ENCODE peak calls at places on chromosome 3, in nine cellular contexts. One of them, this sample, is unnamed.

GRCh38 chr3:102512734-102513518 is 78.1 kb downstream of the ZPLD1 start:
- DNase-seq in suprapubic skin: no peak
- DNase-seq in GM23338: no peak
- DNase-seq in GM12892: no peak
- DNase-seq in K562: no peak
- DNase-seq in prostate gland: no peak
- DNase-seq in transverse colon: no peak
- DNase-seq in vagina: no peak
- DNase-seq in HepG2: no peak
- DNase-seq in this sample: no peak

GRCh38 chr3:72157782-72158638 is 373.1 kb upstream of the PROK2 start:
- DNase-seq in suprapubic skin: no peak
- DNase-seq in GM23338: no peak
- DNase-seq in GM12892: no peak
- DNase-seq in K562: no peak
- DNase-seq in prostate gland: no peak
- DNase-seq in transverse colon: no peak
- DNase-seq in vagina: no peak
- DNase-seq in HepG2: no peak
- DNase-seq in this sample: no peak

GRCh38 chr3:18189651-18190050 is 235.5 kb downstream of the SATB1 start:
- DNase-seq in suprapubic skin: no peak
- DNase-seq in GM23338: no peak
- DNase-seq in GM12892: no peak
- DNase-seq in K562: no peak
- DNase-seq in prostate gland: no peak
- DNase-seq in transverse colon: no peak
- DNase-seq in vagina: no peak
- DNase-seq in HepG2: no peak
- DNase-seq in this sample: no peak

GRCh38 chr3:149536429-149536828 is 61.9 kb downstream of the TM4SF4 start:
- DNase-seq in suprapubic skin: peak
- DNase-seq in GM23338: peak
- DNase-seq in GM12892: no peak
- DNase-seq in K562: no peak
- DNase-seq in prostate gland: no peak
- DNase-seq in transverse colon: peak
- DNase-seq in vagina: no peak
- DNase-seq in HepG2: no peak
- DNase-seq in this sample: no peak

GRCh38 chr3:94098487-94098886 is 35.6 kb downstream of the NSUN3 start:
- DNase-seq in suprapubic skin: no peak
- DNase-seq in GM23338: no peak
- DNase-seq in GM12892: no peak
- DNase-seq in K562: no peak
- DNase-seq in prostate gland: no peak
- DNase-seq in transverse colon: no peak
- DNase-seq in vagina: no peak
- DNase-seq in HepG2: no peak
- DNase-seq in this sample: no peak

GRCh38 chr3:115321396-115321795 is 174.3 kb upstream of the ZBTB20 start:
- DNase-seq in suprapubic skin: no peak
- DNase-seq in GM23338: no peak
- DNase-seq in GM12892: no peak
- DNase-seq in K562: no peak
- DNase-seq in prostate gland: no peak
- DNase-seq in transverse colon: no peak
- DNase-seq in vagina: no peak
- DNase-seq in HepG2: no peak
- DNase-seq in this sample: no peak

GRCh38 chr3:52454235-52454937 is 545 bp upstream of the TNNC1 start:
- DNase-seq in suprapubic skin: no peak
- DNase-seq in GM23338: no peak
- DNase-seq in GM12892: no peak
- DNase-seq in K562: no peak
- DNase-seq in prostate gland: no peak
- DNase-seq in transverse colon: no peak
- DNase-seq in vagina: no peak
- DNase-seq in HepG2: no peak
- DNase-seq in this sample: peak

GRCh38 chr3:169195672-169196071 is 467.8 kb downstream of the MECOM start:
- DNase-seq in suprapubic skin: no peak
- DNase-seq in GM23338: no peak
- DNase-seq in GM12892: no peak
- DNase-seq in K562: no peak
- DNase-seq in prostate gland: no peak
- DNase-seq in transverse colon: no peak
- DNase-seq in vagina: no peak
- DNase-seq in HepG2: no peak
- DNase-seq in this sample: no peak

GRCh38 chr3:190122198-190122771 is 1.6 kb upstream of the P3H2 start:
- DNase-seq in suprapubic skin: no peak
- DNase-seq in GM23338: peak
- DNase-seq in GM12892: no peak
- DNase-seq in K562: no peak
- DNase-seq in prostate gland: no peak
- DNase-seq in transverse colon: no peak
- DNase-seq in vagina: no peak
- DNase-seq in HepG2: no peak
- DNase-seq in this sample: no peak

GRCh38 chr3:132543016-132543739 is 53.9 kb upstream of the ACKR4 start:
- DNase-seq in suprapubic skin: no peak
- DNase-seq in GM23338: no peak
- DNase-seq in GM12892: no peak
- DNase-seq in K562: no peak
- DNase-seq in prostate gland: no peak
- DNase-seq in transverse colon: no peak
- DNase-seq in vagina: no peak
- DNase-seq in HepG2: peak
- DNase-seq in this sample: no peak

GRCh38 chr3:15350141-15350540 is 17.8 kb upstream of the SH3BP5 start:
- DNase-seq in suprapubic skin: no peak
- DNase-seq in GM23338: no peak
- DNase-seq in GM12892: no peak
- DNase-seq in K562: no peak
- DNase-seq in prostate gland: no peak
- DNase-seq in transverse colon: no peak
- DNase-seq in vagina: no peak
- DNase-seq in HepG2: no peak
- DNase-seq in this sample: no peak

GRCh38 chr3:195015021-195015420 is 255.9 kb downstream of the XXYLT1 start:
- DNase-seq in suprapubic skin: no peak
- DNase-seq in GM23338: no peak
- DNase-seq in GM12892: no peak
- DNase-seq in K562: no peak
- DNase-seq in prostate gland: no peak
- DNase-seq in transverse colon: no peak
- DNase-seq in vagina: no peak
- DNase-seq in HepG2: no peak
- DNase-seq in this sample: no peak

GRCh38 chr3:153275514-153275913 is 113.5 kb downstream of the RAP2B start:
- DNase-seq in suprapubic skin: no peak
- DNase-seq in GM23338: no peak
- DNase-seq in GM12892: no peak
- DNase-seq in K562: no peak
- DNase-seq in prostate gland: no peak
- DNase-seq in transverse colon: no peak
- DNase-seq in vagina: no peak
- DNase-seq in HepG2: no peak
- DNase-seq in this sample: no peak

GRCh38 chr3:189824629-189825312 is 193.6 kb downstream of the TP63 start:
- DNase-seq in suprapubic skin: no peak
- DNase-seq in GM23338: no peak
- DNase-seq in GM12892: no peak
- DNase-seq in K562: no peak
- DNase-seq in prostate gland: peak
- DNase-seq in transverse colon: no peak
- DNase-seq in vagina: no peak
- DNase-seq in HepG2: no peak
- DNase-seq in this sample: no peak

GRCh38 chr3:127690823-127691452 is 18.2 kb downstream of the ABTB1 start:
- DNase-seq in suprapubic skin: peak
- DNase-seq in GM23338: peak
- DNase-seq in GM12892: no peak
- DNase-seq in K562: no peak
- DNase-seq in prostate gland: no peak
- DNase-seq in transverse colon: no peak
- DNase-seq in vagina: no peak
- DNase-seq in HepG2: peak
- DNase-seq in this sample: peak

GRCh38 chr3:40805456-40805855 is 280.7 kb downstream of the ZNF621 start:
- DNase-seq in suprapubic skin: no peak
- DNase-seq in GM23338: no peak
- DNase-seq in GM12892: no peak
- DNase-seq in K562: no peak
- DNase-seq in prostate gland: no peak
- DNase-seq in transverse colon: no peak
- DNase-seq in vagina: no peak
- DNase-seq in HepG2: peak
- DNase-seq in this sample: no peak

GRCh38 chr3:182909318-182910040 is 70.9 kb downstream of the DCUN1D1 start:
- DNase-seq in suprapubic skin: no peak
- DNase-seq in GM23338: peak
- DNase-seq in GM12892: no peak
- DNase-seq in K562: peak
- DNase-seq in prostate gland: no peak
- DNase-seq in transverse colon: no peak
- DNase-seq in vagina: no peak
- DNase-seq in HepG2: no peak
- DNase-seq in this sample: no peak

GRCh38 chr3:141561426-141562034 is 74.7 kb downstream of the RASA2 start:
- DNase-seq in suprapubic skin: no peak
- DNase-seq in GM23338: peak
- DNase-seq in GM12892: no peak
- DNase-seq in K562: peak
- DNase-seq in prostate gland: peak
- DNase-seq in transverse colon: peak
- DNase-seq in vagina: no peak
- DNase-seq in HepG2: peak
- DNase-seq in this sample: no peak

GRCh38 chr3:13495921-13496723 is 16.0 kb downstream of the HDAC11 start:
- DNase-seq in suprapubic skin: peak
- DNase-seq in GM23338: peak
- DNase-seq in GM12892: no peak
- DNase-seq in K562: peak
- DNase-seq in prostate gland: peak
- DNase-seq in transverse colon: peak
- DNase-seq in vagina: no peak
- DNase-seq in HepG2: peak
- DNase-seq in this sample: peak

GRCh38 chr3:64185436-64185835 is 39.8 kb downstream of the PRICKLE2 start:
- DNase-seq in suprapubic skin: no peak
- DNase-seq in GM23338: no peak
- DNase-seq in GM12892: no peak
- DNase-seq in K562: no peak
- DNase-seq in prostate gland: no peak
- DNase-seq in transverse colon: no peak
- DNase-seq in vagina: no peak
- DNase-seq in HepG2: no peak
- DNase-seq in this sample: no peak

GRCh38 chr3:12351145-12351544 is 62.3 kb downstream of the PPARG start:
- DNase-seq in suprapubic skin: peak
- DNase-seq in GM23338: no peak
- DNase-seq in GM12892: no peak
- DNase-seq in K562: no peak
- DNase-seq in prostate gland: no peak
- DNase-seq in transverse colon: no peak
- DNase-seq in vagina: no peak
- DNase-seq in HepG2: no peak
- DNase-seq in this sample: no peak
- TF ChIP-seq POLR2AphosphoS5 in suprapubic skin: peak
- TF ChIP-seq POLR2AphosphoS5 in GM23338: no peak
- TF ChIP-seq POLR2AphosphoS5 in GM12892: no peak
- TF ChIP-seq POLR2AphosphoS5 in K562: no peak
- TF ChIP-seq POLR2AphosphoS5 in prostate gland: no peak
- TF ChIP-seq POLR2AphosphoS5 in transverse colon: peak
- TF ChIP-seq POLR2AphosphoS5 in vagina: no peak
- TF ChIP-seq POLR2AphosphoS5 in HepG2: no peak
- TF ChIP-seq POLR2AphosphoS5 in this sample: peak

DNA sequence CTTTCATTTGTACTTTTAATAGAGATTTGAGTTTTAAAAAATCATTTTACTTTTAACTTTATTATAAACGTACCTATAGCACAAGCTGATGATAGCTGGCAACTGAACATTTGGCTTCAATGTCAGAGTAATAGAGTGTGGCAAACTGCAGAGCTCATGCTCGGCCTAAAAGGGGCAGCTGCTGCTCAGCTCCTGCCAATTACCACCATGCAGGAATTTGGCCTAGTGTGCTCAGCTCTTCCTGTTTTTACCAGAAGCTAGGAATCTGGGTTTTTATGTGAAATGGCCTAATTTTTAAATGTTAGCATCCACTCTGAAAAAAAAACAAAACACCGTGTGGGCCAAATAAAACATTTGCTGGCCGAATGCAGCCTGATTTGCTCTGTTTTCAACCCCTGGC is 1.8 kb downstream of the IFT122 start:
- DNase-seq in suprapubic skin: no peak
- DNase-seq in GM23338: no peak
- DNase-seq in GM12892: no peak
- DNase-seq in K562: no peak
- DNase-seq in prostate gland: no peak
- DNase-seq in transverse colon: no peak
- DNase-seq in vagina: no peak
- DNase-seq in HepG2: no peak
- DNase-seq in this sample: no peak
- TF ChIP-seq POLR2AphosphoS5 in suprapubic skin: no peak
- TF ChIP-seq POLR2AphosphoS5 in GM23338: no peak
- TF ChIP-seq POLR2AphosphoS5 in GM12892: no peak
- TF ChIP-seq POLR2AphosphoS5 in K562: no peak
- TF ChIP-seq POLR2AphosphoS5 in prostate gland: peak
- TF ChIP-seq POLR2AphosphoS5 in transverse colon: peak
- TF ChIP-seq POLR2AphosphoS5 in vagina: no peak
- TF ChIP-seq POLR2AphosphoS5 in HepG2: no peak
- TF ChIP-seq POLR2AphosphoS5 in this sample: no peak

GRCh38 chr3:177770821-177771220 is 573.5 kb upstream of the TBL1XR1 start:
- DNase-seq in suprapubic skin: no peak
- DNase-seq in GM23338: no peak
- DNase-seq in GM12892: no peak
- DNase-seq in K562: no peak
- DNase-seq in prostate gland: no peak
- DNase-seq in transverse colon: no peak
- DNase-seq in vagina: no peak
- DNase-seq in HepG2: no peak
- DNase-seq in this sample: no peak
- TF ChIP-seq POLR2AphosphoS5 in suprapubic skin: no peak
- TF ChIP-seq POLR2AphosphoS5 in GM23338: no peak
- TF ChIP-seq POLR2AphosphoS5 in GM12892: no peak
- TF ChIP-seq POLR2AphosphoS5 in K562: no peak
- TF ChIP-seq POLR2AphosphoS5 in prostate gland: no peak
- TF ChIP-seq POLR2AphosphoS5 in transverse colon: no peak
- TF ChIP-seq POLR2AphosphoS5 in vagina: no peak
- TF ChIP-seq POLR2AphosphoS5 in HepG2: no peak
- TF ChIP-seq POLR2AphosphoS5 in this sample: no peak

DNA sequence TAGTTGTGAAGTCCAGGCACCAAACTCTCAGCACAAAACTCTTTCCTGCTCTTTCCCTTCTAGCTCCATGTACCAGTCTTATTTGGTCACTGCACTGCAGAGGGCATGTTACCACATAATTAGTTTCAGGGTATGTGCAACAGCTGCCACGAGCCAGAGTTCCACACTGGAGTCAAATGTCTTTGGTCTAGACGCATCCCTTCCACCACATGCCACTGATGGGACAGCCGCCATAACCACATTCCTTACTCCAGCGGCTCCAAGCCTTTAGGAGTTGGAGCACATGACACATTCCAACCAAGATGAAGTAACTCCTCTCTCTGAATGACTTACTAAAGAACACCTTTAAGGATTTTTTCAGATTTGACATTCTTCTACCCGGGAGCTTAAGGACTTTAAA is 153.4 kb downstream of the ERC2 start:
- DNase-seq in suprapubic skin: no peak
- DNase-seq in GM23338: peak
- DNase-seq in GM12892: no peak
- DNase-seq in K562: no peak
- DNase-seq in prostate gland: peak
- DNase-seq in transverse colon: no peak
- DNase-seq in vagina: no peak
- DNase-seq in HepG2: no peak
- DNase-seq in this sample: no peak
- TF ChIP-seq POLR2AphosphoS5 in suprapubic skin: peak
- TF ChIP-seq POLR2AphosphoS5 in GM23338: no peak
- TF ChIP-seq POLR2AphosphoS5 in GM12892: no peak
- TF ChIP-seq POLR2AphosphoS5 in K562: no peak
- TF ChIP-seq POLR2AphosphoS5 in prostate gland: peak
- TF ChIP-seq POLR2AphosphoS5 in transverse colon: no peak
- TF ChIP-seq POLR2AphosphoS5 in vagina: no peak
- TF ChIP-seq POLR2AphosphoS5 in HepG2: no peak
- TF ChIP-seq POLR2AphosphoS5 in this sample: no peak